ENCODE peak calls at places on chromosomes 13 and 19, in seven cellular contexts. F is HepG2, I is SK-N-SH, A is H1, P is HCT116, Y is K562, H is GM12878. O is an unnamed sample.

GRCh38 chr13:94369862-94370491 is 109.5 kb downstream of the DCT start:
- DNase-seq in H (no peak), P (no peak), Y (no peak), F (no peak), I (no peak), A (no peak), O (peak; percentile 47)

GRCh38 chr19:28213476-28214082 is 999.4 kb downstream of the UQCRFS1 start:
- DNase-seq in Y (peak; percentile 23), F (no peak), H (no peak), I (peak; percentile 22), P (no peak), A (no peak), O (peak; percentile 26)

GRCh38 chr13:85278851-85279250 is 520.4 kb downstream of the SLITRK6 start:
- DNase-seq in Y (no peak), A (no peak), P (no peak), I (peak; percentile 68), F (no peak), H (no peak), O (no peak)

GRCh38 chr13:94345374-94346195 is 133.9 kb downstream of the DCT start:
- DNase-seq in A (no peak), P (no peak), I (peak; percentile 51), H (no peak), F (peak; percentile 22), Y (no peak), O (no peak)

GRCh38 chr13:105774739-105775460 is 760.6 kb downstream of the EFNB2 start:
- DNase-seq in I (no peak), Y (no peak), F (peak; percentile 43), A (no peak), P (peak; percentile 80), H (no peak), O (peak; percentile 19)

GRCh38 chr13:93080587-93080986 is 146.0 kb upstream of the GPC6 start:
- DNase-seq in F (no peak), P (no peak), Y (no peak), H (no peak), I (no peak), A (no peak), O (peak; percentile 57)

GRCh38 chr13:19794552-19795143 is 11.9 kb upstream of the PSPC1 start:
- DNase-seq in P (peak; percentile 56), H (no peak), F (no peak), I (no peak), Y (no peak), A (no peak), O (peak; percentile 97)

GRCh38 chr19:1357695-1358094 is 26.0 kb upstream of the NDUFS7 start:
- DNase-seq in P (no peak), F (no peak), Y (no peak), I (no peak), A (no peak), H (no peak), O (no peak)

GRCh38 chr13:29991343-29991742 is 140.9 kb upstream of the UBL3 start:
- DNase-seq in F (no peak), H (no peak), A (no peak), Y (no peak), I (no peak), P (no peak), O (no peak)

GRCh38 chr19:41893899-41894298 is 10.9 kb downstream of the ARHGEF1 start:
- DNase-seq in Y (peak; percentile 41), F (peak; percentile 59), P (no peak), H (no peak), A (no peak), I (no peak), O (peak; percentile 47)

GRCh38 chr13:40126301-40127085 is 471.0 kb downstream of the COG6 start:
- DNase-seq in I (no peak), Y (no peak), P (no peak), F (no peak), H (no peak), A (no peak), O (no peak)

GRCh38 chr13:42395066-42395821 is 123.3 kb downstream of the AKAP11 start:
- DNase-seq in F (no peak), P (no peak), A (no peak), H (no peak), Y (no peak), I (no peak), O (no peak)

GRCh38 chr13:106276876-106277275 is 258.6 kb downstream of the EFNB2 start:
- DNase-seq in F (no peak), H (no peak), Y (no peak), P (no peak), I (no peak), A (no peak), O (no peak)

GRCh38 chr13:66560991-66561390 is 669.1 kb downstream of the PCDH9 start:
- DNase-seq in I (no peak), P (no peak), Y (no peak), F (no peak), A (no peak), H (no peak), O (no peak)

GRCh38 chr19:39845621-39846175 is 481 bp downstream of the FBL start:
- DNase-seq in F (no peak), Y (peak; percentile 69), I (peak; percentile 73), H (no peak), A (no peak), P (no peak), O (no peak)

DNA sequence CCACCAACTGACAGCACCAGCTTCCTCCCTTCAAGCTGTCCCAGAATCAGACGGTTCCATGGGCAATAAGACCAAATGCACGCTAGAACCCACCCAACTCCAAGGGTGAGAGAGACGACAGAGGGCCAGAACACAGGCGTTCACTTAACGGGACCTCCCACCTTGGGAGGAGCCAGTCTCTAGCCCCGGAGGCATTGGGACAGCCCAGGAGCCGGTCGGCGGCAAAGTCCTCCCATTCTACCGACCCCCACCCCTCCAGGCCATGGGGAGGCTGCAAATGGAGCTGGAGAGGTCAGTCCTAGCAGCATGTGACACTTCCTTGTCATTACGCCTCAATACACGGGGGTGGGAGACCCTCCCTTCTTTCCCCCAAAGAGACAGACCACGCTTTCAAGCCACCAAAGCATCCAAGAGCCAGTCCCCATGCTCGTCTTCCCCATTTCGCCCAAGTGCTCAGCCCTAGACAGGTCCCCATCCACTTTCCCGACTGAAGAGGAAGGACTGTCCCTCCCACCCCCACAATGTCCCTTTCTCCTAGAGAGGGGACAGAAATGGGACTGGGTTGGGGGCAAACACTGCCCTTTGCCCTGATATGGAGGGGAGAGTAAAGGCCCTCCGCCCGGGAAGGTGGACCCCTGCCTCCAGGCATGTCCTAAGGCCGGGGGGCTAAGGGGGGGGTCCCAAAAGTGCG is 967 bp downstream of the KHSRP start:
- DNase-seq in P (no peak), Y (peak; percentile 76), F (peak; percentile 49), H (no peak), A (peak; percentile 53), I (peak; percentile 65), O (peak; percentile 54)
- TF ChIP-seq JUND in P (no peak), Y (no peak), F (no peak), H (no peak), A (no peak), I (no peak), O (no peak)

GRCh38 chr19:2469102-2469914 is 6.6 kb upstream of the GADD45B start:
- DNase-seq in I (no peak), P (peak; percentile 80), Y (peak; percentile 58), H (no peak), A (no peak), F (no peak), O (no peak)
- TF ChIP-seq JUND in I (no peak), P (peak; percentile 39), Y (no peak), H (no peak), A (no peak), F (peak; percentile 64), O (no peak)

GRCh38 chr19:48192750-48193149 is 22.3 kb downstream of the ZSWIM9 start:
- DNase-seq in P (no peak), F (no peak), A (no peak), H (no peak), I (no peak), Y (no peak), O (no peak)

GRCh38 chr19:48196321-48196761 is 25.9 kb downstream of the ZSWIM9 start:
- DNase-seq in I (peak; percentile 35), P (no peak), F (no peak), H (no peak), A (no peak), Y (no peak), O (no peak)

GRCh38 chr19:48194041-48194871 is 23.8 kb downstream of the ZSWIM9 start:
- DNase-seq in Y (peak; percentile 50), F (peak; percentile 18), P (no peak), I (peak; percentile 34), H (no peak), A (peak; percentile 79), O (peak; percentile 20)

GRCh38 chr19:48196933-48197665 is 26.6 kb downstream of the ZSWIM9 start:
- DNase-seq in I (peak; percentile 25), A (no peak), Y (no peak), H (no peak), F (no peak), P (no peak), O (no peak)

DNA sequence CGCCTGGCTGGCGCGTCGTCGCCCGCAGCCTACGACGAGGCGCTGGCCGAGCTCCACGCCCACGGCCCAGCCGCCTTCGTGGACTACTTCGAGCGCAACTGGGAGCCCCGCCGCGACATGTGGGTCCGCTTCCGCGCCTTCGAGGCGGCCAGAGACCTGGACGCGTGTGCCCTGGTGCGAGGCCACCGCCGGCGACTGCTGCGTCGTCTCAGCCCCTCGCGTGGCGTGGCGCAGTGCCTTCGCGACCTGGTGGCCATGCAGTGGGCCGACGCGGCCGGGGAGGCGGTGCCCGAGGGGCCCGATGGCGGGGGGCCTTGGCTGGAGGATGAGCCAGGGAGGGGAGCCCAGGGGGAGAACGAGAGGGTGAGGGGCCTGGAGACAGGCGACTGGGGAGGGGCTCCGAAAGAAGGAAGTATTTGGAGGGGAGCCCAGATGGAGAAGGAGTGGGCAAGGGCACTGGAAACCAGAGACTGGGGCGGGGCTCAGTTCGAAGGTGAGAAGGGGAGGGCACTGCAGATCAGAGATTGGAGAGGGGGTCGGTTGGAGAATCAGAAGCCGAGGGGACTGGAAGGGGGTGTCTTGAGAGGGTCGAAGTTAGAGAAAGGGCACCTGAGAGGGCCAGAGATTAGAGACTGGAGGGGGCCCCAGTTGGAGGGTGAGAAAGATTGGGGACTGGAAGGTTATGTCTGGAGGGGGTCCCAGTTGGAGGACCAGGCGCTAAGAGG is 24.8 kb downstream of the ZSWIM9 start:
- DNase-seq in F (no peak), H (no peak), P (no peak), Y (no peak), I (peak; percentile 24), A (no peak), O (no peak)
- TF ChIP-seq JUND in F (no peak), H (no peak), P (no peak), Y (no peak), I (no peak), A (no peak), O (no peak)

DNA sequence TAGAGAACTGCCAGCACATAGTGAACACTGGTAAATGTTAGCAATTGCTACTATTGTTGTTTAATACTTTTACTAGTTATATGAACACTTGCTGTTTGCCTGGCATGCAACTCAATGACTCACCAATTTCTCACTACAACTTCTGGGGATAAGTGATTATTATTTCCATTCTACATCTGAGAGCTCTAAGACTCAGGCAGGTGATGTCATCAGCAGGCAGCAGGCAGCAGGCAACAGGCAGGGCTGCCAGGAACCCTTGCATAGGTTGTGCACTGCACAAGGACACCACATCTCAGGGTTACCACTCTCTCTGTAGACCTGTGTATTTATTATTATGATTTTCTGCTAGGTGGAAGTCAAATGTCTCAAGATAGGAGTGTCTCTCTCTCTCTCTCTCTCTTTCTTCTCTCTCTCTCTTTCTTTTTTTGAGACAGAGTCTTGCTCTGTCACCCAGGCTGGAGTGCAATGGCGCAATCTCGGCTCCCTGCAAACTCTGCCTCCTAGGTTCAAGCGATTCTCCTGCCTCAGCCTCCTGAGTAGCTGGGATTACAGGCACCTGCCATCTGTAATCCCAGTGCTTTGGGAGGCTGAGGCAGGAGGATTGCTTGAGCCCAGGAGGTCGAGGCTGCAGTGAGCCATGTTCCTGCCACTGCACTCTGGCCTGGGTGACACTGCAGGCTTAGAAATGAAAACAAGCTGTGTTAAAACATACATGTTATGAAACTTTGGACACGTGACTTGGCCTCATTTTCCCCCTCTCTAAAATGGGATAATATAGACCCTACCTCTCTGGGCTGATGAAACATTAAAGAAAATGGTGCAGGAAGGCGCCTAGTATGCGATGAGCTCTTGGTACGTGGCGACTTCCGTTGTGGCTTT is 22.7 kb downstream of the HPN start:
- DNase-seq in Y (no peak), P (no peak), F (no peak), A (no peak), H (no peak), I (no peak), O (no peak)
- TF ChIP-seq JUND in Y (peak; percentile 74), P (no peak), F (no peak), A (no peak), H (no peak), I (peak; percentile 31), O (no peak)

O was measured in T47D.